ENCODE peak calls at places on chromosomes 5 and 9, in nine cellular contexts. Y is psoas muscle; G is neuronal stem cell; J is hepatocyte; I is adrenal gland; V is CD4-positive, alpha-beta memory T cell; E is aorta; R is Peyer's patch; P is left ventricle myocardium inferior. Z is an unnamed sample.
A peak's percentile ranks its signal among the peaks of the same experiment; 100 is the strongest.

GRCh38 chr9:112754578-112754977 is 4.0 kb downstream of the SNX30 start:
- DNase-seq in Y (no peak), G (no peak), J (no peak), I (no peak), V (peak; percentile 71), E (no peak), R (no peak), P (no peak), Z (no peak)

GRCh38 chr5:120252839-120253238 is 211.3 kb upstream of the PRR16 start:
- DNase-seq in Y (no peak), G (no peak), J (no peak), I (no peak), V (no peak), E (no peak), R (no peak), P (no peak), Z (no peak)

GRCh38 chr5:69374911-69375446 is 5.4 kb downstream of the RAD17 start:
- DNase-seq in Y (no peak), G (no peak), J (no peak), I (no peak), V (no peak), E (no peak), R (no peak), P (no peak), Z (no peak)

GRCh38 chr5:179878222-179879002 is 19.8 kb upstream of the MRNIP start:
- DNase-seq in Y (no peak), G (no peak), J (no peak), I (no peak), V (no peak), E (peak; percentile 77), R (peak; percentile 47), P (no peak), Z (no peak)

GRCh38 chr5:52709171-52709925 is 78.4 kb upstream of the ITGA1 start:
- DNase-seq in Y (no peak), G (no peak), J (no peak), I (peak; percentile 19), V (no peak), E (no peak), R (no peak), P (no peak), Z (no peak)

GRCh38 chr9:108382267-108382666 is 473.5 kb downstream of the ACTL7B start:
- DNase-seq in Y (no peak), G (no peak), J (no peak), I (no peak), V (no peak), E (no peak), R (no peak), P (no peak), Z (peak; percentile 81)

GRCh38 chr5:73437126-73438047 is 11.2 kb downstream of the FOXD1 start:
- DNase-seq in Y (peak; percentile 61), G (no peak), J (peak; percentile 42), I (no peak), V (no peak), E (peak; percentile 89), R (peak; percentile 82), P (no peak), Z (peak; percentile 55)

GRCh38 chr9:113664176-113664875 is 200.8 kb downstream of the RGS3 start:
- DNase-seq in Y (no peak), G (no peak), J (no peak), I (no peak), V (no peak), E (no peak), R (no peak), P (no peak), Z (no peak)

GRCh38 chr9:89916001-89916635 is 311.3 kb downstream of the GADD45G start:
- DNase-seq in Y (no peak), G (no peak), J (no peak), I (no peak), V (no peak), E (no peak), R (no peak), P (no peak), Z (no peak)

GRCh38 chr5:152269533-152269932 is 135.5 kb downstream of the NMUR2 start:
- DNase-seq in Y (no peak), G (no peak), J (no peak), I (no peak), V (no peak), E (no peak), R (no peak), P (no peak), Z (no peak)
- H3K27ac ChIP-seq in Y (no peak overlapping the region), G (no peak overlapping the region), J (no peak overlapping the region), I (no peak overlapping the region), V (no peak overlapping the region), E (no peak overlapping the region), R (no peak overlapping the region), P (peak overlapping the region; percentile 66), Z (no peak overlapping the region)

GRCh38 chr9:124209279-124209678 is 48.5 kb upstream of the NEK6 start:
- DNase-seq in Y (no peak), G (peak; percentile 29), J (no peak), I (no peak), V (no peak), E (no peak), R (no peak), P (no peak), Z (no peak)
- H3K27me3 ChIP-seq in Y (no peaks in the 10 kb centered on the region), G (no peaks in the 10 kb centered on the region), J (no peaks in the 10 kb centered on the region), I (no peaks in the 10 kb centered on the region), V (no peaks in the 10 kb centered on the region), E (no peaks in the 10 kb centered on the region), R (no peaks in the 10 kb centered on the region), P (peaks cover 5% of the 10 kb centered on the region), Z (no peaks in the 10 kb centered on the region)

DNA sequence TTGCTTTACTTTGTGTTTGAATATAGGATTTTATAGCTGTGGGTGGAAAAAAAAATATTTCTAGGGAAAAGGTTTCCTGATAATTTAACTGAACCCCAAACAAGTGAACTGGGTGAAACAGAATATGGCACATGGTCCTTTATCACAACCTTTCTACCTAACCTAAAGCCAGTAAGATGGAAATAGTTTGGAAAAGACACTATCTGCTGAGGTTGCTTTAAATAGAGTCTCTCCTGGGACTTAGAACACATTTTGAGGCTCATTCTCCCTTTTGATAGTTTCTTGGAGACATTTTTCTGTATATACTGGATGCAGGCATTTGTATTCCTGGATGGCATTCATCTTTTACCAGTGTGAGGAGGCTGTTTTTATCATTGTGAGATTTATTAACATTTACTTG is 39.4 kb downstream of the BASP1 start:
- DNase-seq in Y (no peak), G (no peak), J (no peak), I (no peak), V (no peak), E (no peak), R (no peak), P (no peak), Z (no peak)
- H3K4me1 ChIP-seq in Y (no peaks in the 10 kb centered on the region), G (peaks cover 3% of the 10 kb centered on the region), J (peaks cover 15% of the 10 kb centered on the region), I (no peaks in the 10 kb centered on the region), V (no peaks in the 10 kb centered on the region), E (peaks cover 7% of the 10 kb centered on the region), R (no peaks in the 10 kb centered on the region), P (no peaks in the 10 kb centered on the region), Z (no peaks in the 10 kb centered on the region)

DNA sequence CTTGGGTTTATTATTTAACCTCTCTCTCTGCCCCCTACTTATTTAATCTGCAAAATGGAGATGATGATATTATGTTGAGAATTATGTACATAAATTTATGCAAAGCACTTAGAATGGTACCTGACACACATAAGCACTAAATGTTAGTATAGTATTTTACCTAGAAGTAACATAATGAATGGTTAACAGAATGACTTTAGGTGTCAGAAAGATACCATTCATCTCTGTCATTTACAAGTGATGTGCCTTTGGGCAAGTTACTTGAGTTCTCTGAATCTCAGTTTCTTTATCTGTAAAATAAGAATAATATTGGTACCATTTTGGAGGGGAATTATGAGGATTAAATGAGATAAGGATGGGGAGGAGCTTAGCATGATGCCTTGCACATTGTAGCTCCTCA is 159.4 kb downstream of the PPP2R2B start:
- DNase-seq in Y (no peak), G (no peak), J (no peak), I (no peak), V (no peak), E (no peak), R (no peak), P (no peak), Z (no peak)
- H3K27ac ChIP-seq in Y (no peak overlapping the region), G (no peak overlapping the region), J (no peak overlapping the region), I (no peak overlapping the region), V (no peak overlapping the region), E (no peak overlapping the region), R (no peak overlapping the region), P (no peak overlapping the region), Z (no peak overlapping the region)

DNA sequence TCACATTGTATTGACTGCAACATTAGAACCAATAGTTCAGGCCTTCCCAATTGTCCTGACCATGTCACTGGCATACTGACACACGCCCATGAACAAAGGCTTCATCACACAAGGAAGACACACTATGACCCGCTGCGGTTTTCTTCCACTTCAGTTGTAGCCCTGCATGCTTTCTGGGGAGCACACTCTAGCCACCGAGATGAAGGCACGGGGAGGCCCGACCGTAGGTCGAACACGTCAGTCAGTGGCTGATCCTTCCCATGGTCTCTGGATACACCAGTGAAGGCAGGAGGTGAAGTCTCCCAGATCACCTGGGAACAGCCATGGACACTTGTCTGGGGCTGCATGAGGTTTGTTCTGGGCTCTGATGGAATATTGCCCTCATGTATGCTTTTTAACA is 224.7 kb downstream of the FSTL4 start:
- DNase-seq in Y (no peak), G (no peak), J (no peak), I (no peak), V (no peak), E (no peak), R (no peak), P (no peak), Z (no peak)
- H3K27me3 ChIP-seq in Y (no peaks in the 10 kb centered on the region), G (no peaks in the 10 kb centered on the region), J (no peaks in the 10 kb centered on the region), I (no peaks in the 10 kb centered on the region), V (peaks cover 3% of the 10 kb centered on the region), E (no peaks in the 10 kb centered on the region), R (no peaks in the 10 kb centered on the region), P (peaks cover 38% of the 10 kb centered on the region), Z (no peaks in the 10 kb centered on the region)

Z was measured in pancreas.